ENCODE peak calls at places on chromosomes 16 and 17, in seven cellular contexts. P is activated CD8-positive, alpha-beta T cell treated with anti-CD3 and anti-CD28 coated beads for 36 hours; B is AG09309; V is thoracic aorta; U is epithelial cell of esophagus; H is GM12864; L is kidney. N is an unnamed sample.
A peak's percentile ranks its signal among the peaks of the same experiment; 100 is the strongest.

GRCh38 chr17:4853195-4853762 is 20.1 kb downstream of the MINK1 start:
- DNase-seq in P (peak; percentile 11), B (no peak), V (no peak), U (peak; percentile 91), H (no peak), L (no peak), N (peak; percentile 58)

GRCh38 chr17:34163681-34164080 is 91.4 kb upstream of the CCL2 start:
- DNase-seq in P (no peak), B (no peak), V (no peak), U (no peak), H (no peak), L (no peak), N (no peak)

GRCh38 chr16:74485916-74486315 is 64.6 kb upstream of the CLEC18B start:
- DNase-seq in P (no peak), B (no peak), V (no peak), U (peak; percentile 73), H (no peak), L (no peak), N (no peak)

GRCh38 chr16:86865866-86866675 is 287.7 kb downstream of the FOXL1 start:
- DNase-seq in P (no peak), B (no peak), V (no peak), U (no peak), H (no peak), L (no peak), N (peak; percentile 77)

GRCh38 chr16:4202615-4203014 is 39.3 kb downstream of the SRL start:
- DNase-seq in P (no peak), B (no peak), V (no peak), U (no peak), H (no peak), L (no peak), N (no peak)

GRCh38 chr16:66007717-66008116 is 358.8 kb upstream of the CDH5 start:
- DNase-seq in P (no peak), B (peak; percentile 67), V (no peak), U (peak; percentile 74), H (no peak), L (no peak), N (peak; percentile 42)

GRCh38 chr17:60383379-60383778 is 8.6 kb downstream of the USP32 start:
- DNase-seq in P (no peak), B (no peak), V (no peak), U (no peak), H (no peak), L (no peak), N (no peak)

GRCh38 chr16:50646345-50646744 is 34.8 kb downstream of the SNX20 start:
- DNase-seq in P (no peak), B (no peak), V (no peak), U (no peak), H (no peak), L (no peak), N (no peak)

GRCh38 chr16:73036074-73036826 is 11.7 kb downstream of the ZFHX3 start:
- DNase-seq in P (no peak), B (no peak), V (no peak), U (no peak), H (peak; percentile 76), L (peak; percentile 76), N (no peak)

GRCh38 chr17:31415640-31416502 is 24.4 kb downstream of the RAB11FIP4 start:
- DNase-seq in P (no peak), B (no peak), V (no peak), U (no peak), H (no peak), L (peak; percentile 61), N (no peak)

GRCh38 chr16:85863384-85863774 is 35.6 kb upstream of the IRF8 start:
- DNase-seq in P (no peak), B (no peak), V (no peak), U (no peak), H (no peak), L (no peak), N (no peak)

GRCh38 chr16:89909777-89910716 is 8.6 kb upstream of the MC1R start:
- DNase-seq in P (peak; percentile 77), B (no peak), V (no peak), U (peak; percentile 82), H (no peak), L (peak; percentile 91), N (peak; percentile 68)

DNA sequence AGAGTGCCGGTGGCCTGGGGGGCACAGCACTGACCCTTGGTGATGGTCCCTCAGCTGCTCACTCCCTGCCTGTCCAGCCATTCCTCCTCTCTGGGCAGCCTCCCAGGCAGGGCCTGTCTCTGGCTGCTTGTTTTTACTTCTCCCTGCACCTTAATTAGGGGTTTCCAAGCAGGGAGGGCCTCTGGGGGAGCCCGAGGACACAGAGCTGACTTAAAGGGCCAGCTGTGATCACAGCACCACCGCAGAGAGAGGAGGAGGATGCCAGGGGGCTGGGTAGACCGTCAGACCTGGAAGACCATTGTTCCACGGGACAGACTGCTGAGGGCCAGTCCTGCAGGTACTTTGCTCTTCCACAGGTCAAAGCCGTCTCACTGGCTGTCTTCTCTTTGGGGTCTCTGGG is 1.2 kb upstream of the DPH1 start:
- DNase-seq in P (no peak), B (no peak), V (no peak), U (no peak), H (no peak), L (no peak), N (no peak)
- TF ChIP-seq CTCF in P (no peak), B (no peak), V (no peak), U (no peak), H (no peak), L (no peak), N (no peak)

GRCh38 chr16:67445441-67445912 is 14.6 kb downstream of the HSD11B2 start:
- DNase-seq in P (no peak), B (no peak), V (no peak), U (no peak), H (no peak), L (no peak), N (no peak)

GRCh38 chr16:67443299-67443698 is 12.4 kb downstream of the HSD11B2 start:
- DNase-seq in P (no peak), B (no peak), V (no peak), U (no peak), H (no peak), L (no peak), N (no peak)

GRCh38 chr16:67445126-67445426 is 14.2 kb downstream of the HSD11B2 start:
- DNase-seq in P (no peak), B (no peak), V (no peak), U (no peak), H (no peak), L (no peak), N (no peak)

GRCh38 chr16:67445913-67446907 is 15.3 kb downstream of the HSD11B2 start:
- DNase-seq in P (no peak), B (no peak), V (no peak), U (no peak), H (no peak), L (peak; percentile 89), N (no peak)

GRCh38 chr16:67444259-67445125 is 13.6 kb downstream of the HSD11B2 start:
- DNase-seq in P (no peak), B (no peak), V (no peak), U (no peak), H (no peak), L (no peak), N (no peak)
- TF ChIP-seq CTCF in P (no peak), B (no peak), V (no peak), U (no peak), H (no peak), L (no peak), N (no peak)

GRCh38 chr16:2223375-2224182 is at the start of gene E4F1:
- DNase-seq in P (peak; percentile 100), B (peak; percentile 94), V (peak; percentile 98), U (peak; percentile 100), H (peak; percentile 98), L (peak; percentile 100), N (peak; percentile 98)

GRCh38 chr16:2226245-2226793 is 2.9 kb downstream of the E4F1 start:
- DNase-seq in P (no peak), B (no peak), V (no peak), U (no peak), H (no peak), L (no peak), N (no peak)

GRCh38 chr16:2228161-2228824 is 4.9 kb downstream of the E4F1 start:
- DNase-seq in P (no peak), B (no peak), V (no peak), U (no peak), H (no peak), L (peak; percentile 64), N (no peak)

GRCh38 chr16:2226918-2227317 is 3.5 kb downstream of the E4F1 start:
- DNase-seq in P (no peak), B (no peak), V (no peak), U (no peak), H (no peak), L (no peak), N (no peak)

DNA sequence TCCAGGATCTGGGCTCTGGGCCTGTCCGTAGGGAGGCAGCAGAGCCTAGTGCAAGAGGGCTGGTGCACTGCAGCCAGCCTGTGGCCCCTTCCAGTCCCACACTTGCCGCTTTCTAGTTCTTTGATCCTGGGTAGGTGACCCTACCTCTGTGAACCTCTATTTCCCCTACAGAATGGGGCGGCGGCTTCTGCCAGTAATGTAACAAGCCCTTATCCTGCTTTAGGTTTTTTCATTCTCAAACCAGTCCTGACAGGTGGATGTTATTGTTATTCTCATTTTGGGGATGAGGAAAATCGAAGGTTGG is 744 bp downstream of the E4F1 start:
- DNase-seq in P (no peak), B (peak; percentile 11), V (no peak), U (no peak), H (no peak), L (no peak), N (no peak)
- TF ChIP-seq CTCF in P (no peak), B (peak; percentile 31), V (no peak), U (peak; percentile 15), H (no peak), L (no peak), N (peak; percentile 19)

GRCh38 chr16:17578921-17579876 is 108.4 kb upstream of the XYLT1 start:
- DNase-seq in P (peak; percentile 71), B (peak; percentile 81), V (peak; percentile 29), U (peak; percentile 38), H (peak; percentile 24), L (no peak), N (peak; percentile 61)
- TF ChIP-seq CTCF in P (peak; percentile 84), B (peak; percentile 92), V (peak; percentile 76), U (peak; percentile 49), H (peak; percentile 95), L (peak; percentile 72), N (peak; percentile 28)

DNA sequence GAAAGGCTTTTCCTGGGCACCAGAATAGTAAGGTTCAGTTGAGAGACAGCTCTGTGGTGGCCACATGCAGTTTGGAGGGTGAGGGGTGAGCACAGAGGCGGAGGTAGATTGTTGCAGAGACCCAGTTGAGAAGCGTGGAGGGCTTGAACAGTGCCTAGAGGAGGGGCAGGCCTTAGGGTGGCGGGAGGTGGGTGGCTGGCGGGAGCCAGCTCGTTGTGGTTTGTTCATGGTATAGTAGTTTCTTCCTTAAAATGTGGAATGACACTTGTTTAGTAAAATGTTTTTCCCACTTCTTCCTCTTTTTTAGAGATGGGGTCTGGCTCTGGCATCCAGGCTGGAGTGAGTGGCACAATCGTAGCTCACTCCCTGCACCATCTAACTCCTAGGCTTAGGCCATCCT is 14.2 kb downstream of the USP10 start:
- DNase-seq in P (no peak), B (no peak), V (no peak), U (no peak), H (no peak), L (no peak), N (no peak)
- TF ChIP-seq CTCF in P (no peak), B (no peak), V (no peak), U (no peak), H (no peak), L (no peak), N (no peak)